ENCODE peak calls at places on chromosome 1, in five cellular contexts. One of them, this sample, is unnamed.

GRCh38 chr1:89952021-89952995 is 42.6 kb upstream of the ZNF326 start:
- DNase-seq in body of pancreas: no peak
- DNase-seq in RCC 7860: peak; percentile 97
- DNase-seq in activated effector memory CD4-positive, alpha-beta T cell treated with Interleukin-2 at 50 U/mL for 16 hours: no peak
- DNase-seq in AG10803: peak; percentile 81
- DNase-seq in this sample: no peak

GRCh38 chr1:231612393-231613089 is 14.0 kb upstream of the DISC1 start:
- DNase-seq in RCC 7860: no peak
- DNase-seq in body of pancreas: peak; percentile 32
- DNase-seq in activated effector memory CD4-positive, alpha-beta T cell treated with Interleukin-2 at 50 U/mL for 16 hours: peak; percentile 45
- DNase-seq in AG10803: no peak
- DNase-seq in this sample: peak; percentile 53

GRCh38 chr1:172429324-172430127 is 9.0 kb downstream of the C1orf105 start:
- DNase-seq in RCC 7860: peak; percentile 68
- DNase-seq in AG10803: peak; percentile 76
- DNase-seq in activated effector memory CD4-positive, alpha-beta T cell treated with Interleukin-2 at 50 U/mL for 16 hours: no peak
- DNase-seq in body of pancreas: peak; percentile 61
- DNase-seq in this sample: no peak

GRCh38 chr1:202807367-202807925 is 775 bp downstream of the KDM5B start:
- DNase-seq in AG10803: no peak
- DNase-seq in body of pancreas: peak; percentile 11
- DNase-seq in activated effector memory CD4-positive, alpha-beta T cell treated with Interleukin-2 at 50 U/mL for 16 hours: peak; percentile 14
- DNase-seq in RCC 7860: no peak
- DNase-seq in this sample: peak; percentile 44

GRCh38 chr1:169670836-169671235 is 40.6 kb downstream of the SELL start:
- DNase-seq in RCC 7860: no peak
- DNase-seq in AG10803: no peak
- DNase-seq in body of pancreas: no peak
- DNase-seq in activated effector memory CD4-positive, alpha-beta T cell treated with Interleukin-2 at 50 U/mL for 16 hours: no peak
- DNase-seq in this sample: no peak

GRCh38 chr1:197750366-197750765 is 24.9 kb downstream of the DENND1B start:
- DNase-seq in body of pancreas: no peak
- DNase-seq in AG10803: no peak
- DNase-seq in activated effector memory CD4-positive, alpha-beta T cell treated with Interleukin-2 at 50 U/mL for 16 hours: no peak
- DNase-seq in RCC 7860: no peak
- DNase-seq in this sample: no peak

GRCh38 chr1:15939181-15940109 is 36.5 kb downstream of the ZBTB17 start:
- DNase-seq in RCC 7860: no peak
- DNase-seq in body of pancreas: peak; percentile 77
- DNase-seq in AG10803: peak; percentile 36
- DNase-seq in activated effector memory CD4-positive, alpha-beta T cell treated with Interleukin-2 at 50 U/mL for 16 hours: no peak
- DNase-seq in this sample: no peak

GRCh38 chr1:83717785-83718184 is 281.1 kb downstream of the TTLL7 start:
- DNase-seq in RCC 7860: no peak
- DNase-seq in activated effector memory CD4-positive, alpha-beta T cell treated with Interleukin-2 at 50 U/mL for 16 hours: no peak
- DNase-seq in AG10803: no peak
- DNase-seq in body of pancreas: no peak
- DNase-seq in this sample: no peak

GRCh38 chr1:223401873-223402789 is 8.9 kb downstream of the CCDC185 start:
- DNase-seq in activated effector memory CD4-positive, alpha-beta T cell treated with Interleukin-2 at 50 U/mL for 16 hours: no peak
- DNase-seq in AG10803: peak; percentile 83
- DNase-seq in RCC 7860: peak; percentile 82
- DNase-seq in body of pancreas: no peak
- DNase-seq in this sample: no peak

GRCh38 chr1:226995966-226996332 is 55.9 kb downstream of the COQ8A start:
- DNase-seq in AG10803: no peak
- DNase-seq in activated effector memory CD4-positive, alpha-beta T cell treated with Interleukin-2 at 50 U/mL for 16 hours: no peak
- DNase-seq in body of pancreas: no peak
- DNase-seq in RCC 7860: no peak
- DNase-seq in this sample: no peak

GRCh38 chr1:224623743-224624333 is 7.7 kb downstream of the CNIH3 start:
- DNase-seq in RCC 7860: peak; percentile 98
- DNase-seq in activated effector memory CD4-positive, alpha-beta T cell treated with Interleukin-2 at 50 U/mL for 16 hours: peak; percentile 66
- DNase-seq in AG10803: peak; percentile 91
- DNase-seq in body of pancreas: peak; percentile 29
- DNase-seq in this sample: peak; percentile 86

GRCh38 chr1:7529917-7530316 is 241.2 kb upstream of the VAMP3 start:
- DNase-seq in body of pancreas: no peak
- DNase-seq in RCC 7860: no peak
- DNase-seq in activated effector memory CD4-positive, alpha-beta T cell treated with Interleukin-2 at 50 U/mL for 16 hours: no peak
- DNase-seq in AG10803: no peak
- DNase-seq in this sample: no peak

GRCh38 chr1:239816090-239816812 is 275.4 kb upstream of the FMN2 start:
- DNase-seq in activated effector memory CD4-positive, alpha-beta T cell treated with Interleukin-2 at 50 U/mL for 16 hours: no peak
- DNase-seq in body of pancreas: peak; percentile 49
- DNase-seq in RCC 7860: peak; percentile 29
- DNase-seq in AG10803: peak; percentile 41
- DNase-seq in this sample: no peak

GRCh38 chr1:87766737-87767136 is 438.1 kb downstream of the LMO4 start:
- DNase-seq in body of pancreas: no peak
- DNase-seq in activated effector memory CD4-positive, alpha-beta T cell treated with Interleukin-2 at 50 U/mL for 16 hours: no peak
- DNase-seq in AG10803: peak; percentile 43
- DNase-seq in RCC 7860: no peak
- DNase-seq in this sample: no peak

GRCh38 chr1:29549001-29549400 is 312.7 kb downstream of the PTPRU start:
- DNase-seq in activated effector memory CD4-positive, alpha-beta T cell treated with Interleukin-2 at 50 U/mL for 16 hours: no peak
- DNase-seq in body of pancreas: no peak
- DNase-seq in AG10803: no peak
- DNase-seq in RCC 7860: no peak
- DNase-seq in this sample: no peak

GRCh38 chr1:175373786-175374623 is 181.4 kb upstream of the KIAA0040 start:
- DNase-seq in body of pancreas: peak; percentile 50
- DNase-seq in activated effector memory CD4-positive, alpha-beta T cell treated with Interleukin-2 at 50 U/mL for 16 hours: no peak
- DNase-seq in RCC 7860: no peak
- DNase-seq in AG10803: no peak
- DNase-seq in this sample: no peak

GRCh38 chr1:10132852-10133251 is 77.5 kb upstream of the KIF1B start:
- DNase-seq in AG10803: no peak
- DNase-seq in RCC 7860: no peak
- DNase-seq in activated effector memory CD4-positive, alpha-beta T cell treated with Interleukin-2 at 50 U/mL for 16 hours: no peak
- DNase-seq in body of pancreas: no peak
- DNase-seq in this sample: no peak

GRCh38 chr1:162627662-162628296 is 4.5 kb upstream of the DDR2 start:
- DNase-seq in body of pancreas: no peak
- DNase-seq in RCC 7860: no peak
- DNase-seq in activated effector memory CD4-positive, alpha-beta T cell treated with Interleukin-2 at 50 U/mL for 16 hours: no peak
- DNase-seq in AG10803: peak; percentile 55
- DNase-seq in this sample: no peak

This sample was measured in activated T-helper 2 cell treated with anti-CD3 and anti-CD28 coated beads, Interferon-gamma antibody, Interleukin-2, Interleukin-4, amounts not matched to agents 10 μg/mL and 5 μg/mL and 100 μg/mL, durations not matched to agents 14 hours and 24 hours and 36 hours.